ENCODE peak calls at places on chromosomes 7 and 10, in ten cellular contexts. U, A, M, Q, I, H, Y, J, S and Z are unnamed samples.

GRCh38 chr10:85319150-85319549 is 990.8 kb downstream of the CCSER2 start:
- DNase-seq in U (no peak), A (no peak), M (no peak), Q (peak), I (no peak), H (no peak), Y (no peak), J (no peak), S (no peak), Z (no peak)

GRCh38 chr10:75408512-75408881 is 6.9 kb upstream of the ZNF503 start:
- DNase-seq in U (peak), A (no peak), M (no peak), Q (no peak), I (peak), H (no peak), Y (peak), J (no peak), S (no peak), Z (peak)

GRCh38 chr10:75347211-75347610 is 54.4 kb downstream of the ZNF503 start:
- DNase-seq in U (no peak), A (no peak), M (no peak), Q (no peak), I (no peak), H (no peak), Y (no peak), J (no peak), S (no peak), Z (no peak)

GRCh38 chr10:62582804-62583208 is 208.6 kb downstream of the ZNF365 start:
- DNase-seq in U (peak), A (no peak), M (peak), Q (no peak), I (peak), H (no peak), Y (no peak), J (no peak), S (no peak), Z (peak)

GRCh38 chr10:129870926-129871660 is 93.0 kb downstream of the EBF3 start:
- DNase-seq in U (no peak), A (no peak), M (no peak), Q (no peak), I (no peak), H (no peak), Y (no peak), J (peak), S (no peak), Z (no peak)

GRCh38 chr10:84233940-84234339 is 7.4 kb downstream of the LRIT1 start:
- DNase-seq in U (no peak), A (no peak), M (no peak), Q (no peak), I (no peak), H (no peak), Y (no peak), J (no peak), S (no peak), Z (no peak)

GRCh38 chr10:32207544-32207943 is 139.4 kb downstream of the EPC1 start:
- DNase-seq in U (peak), A (peak), M (peak), Q (no peak), I (no peak), H (peak), Y (peak), J (peak), S (peak), Z (no peak)

GRCh38 chr7:95472521-95473160 is 13.1 kb upstream of the ASB4 start:
- DNase-seq in U (no peak), A (no peak), M (no peak), Q (no peak), I (peak), H (no peak), Y (no peak), J (no peak), S (no peak), Z (no peak)

GRCh38 chr7:17774248-17774647 is 166.0 kb downstream of the SNX13 start:
- DNase-seq in U (peak), A (no peak), M (no peak), Q (no peak), I (no peak), H (no peak), Y (no peak), J (no peak), S (no peak), Z (no peak)

GRCh38 chr10:46538723-46539426 is 17.6 kb downstream of the GPRIN2 start:
- DNase-seq in U (no peak), A (no peak), M (no peak), Q (no peak), I (no peak), H (no peak), Y (no peak), J (no peak), S (no peak), Z (no peak)

GRCh38 chr7:13144622-13145021 is 457.2 kb downstream of the ARL4A start:
- DNase-seq in U (peak), A (no peak), M (peak), Q (no peak), I (peak), H (no peak), Y (no peak), J (no peak), S (no peak), Z (no peak)

GRCh38 chr7:72037494-72037893 is 374.6 kb downstream of the CALN1 start:
- DNase-seq in U (no peak), A (no peak), M (no peak), Q (no peak), I (no peak), H (no peak), Y (no peak), J (no peak), S (no peak), Z (no peak)

GRCh38 chr10:1669433-1669832 is 67.9 kb downstream of the ADARB2 start:
- DNase-seq in U (no peak), A (no peak), M (no peak), Q (no peak), I (no peak), H (no peak), Y (no peak), J (no peak), S (no peak), Z (no peak)

GRCh38 chr10:128892005-128892404 is 575.0 kb upstream of the MGMT start:
- DNase-seq in U (no peak), A (no peak), M (no peak), Q (no peak), I (no peak), H (no peak), Y (no peak), J (no peak), S (no peak), Z (no peak)

GRCh38 chr7:63038987-63039386 is 959.7 kb upstream of the ZNF722 start:
- DNase-seq in U (no peak), A (no peak), M (no peak), Q (no peak), I (no peak), H (no peak), Y (no peak), J (no peak), S (no peak), Z (no peak)

GRCh38 chr10:19812976-19813375 is 3.3 kb upstream of the PLXDC2 start:
- DNase-seq in U (no peak), A (no peak), M (no peak), Q (no peak), I (no peak), H (no peak), Y (no peak), J (no peak), S (no peak), Z (no peak)

GRCh38 chr7:148153611-148154010 is 437.0 kb upstream of the C7orf33 start:
- DNase-seq in U (peak), A (no peak), M (peak), Q (no peak), I (peak), H (no peak), Y (no peak), J (no peak), S (no peak), Z (peak)

GRCh38 chr7:90455163-90456030 is 14.0 kb upstream of the PTTG1IP2 start:
- DNase-seq in U (peak), A (no peak), M (peak), Q (no peak), I (no peak), H (no peak), Y (peak), J (peak), S (no peak), Z (no peak)

GRCh38 chr7:107035446-107035845 is 9.1 kb upstream of the PRKAR2B start:
- DNase-seq in U (no peak), A (no peak), M (no peak), Q (no peak), I (no peak), H (no peak), Y (no peak), J (no peak), S (no peak), Z (no peak)

GRCh38 chr10:75508814-75509306 is 77.4 kb downstream of the LRMDA start:
- DNase-seq in U (no peak), A (no peak), M (no peak), Q (no peak), I (no peak), H (no peak), Y (no peak), J (no peak), S (no peak), Z (peak)

GRCh38 chr10:79400567-79401004 is 44.8 kb downstream of the ZCCHC24 start:
- DNase-seq in U (no peak), A (no peak), M (no peak), Q (peak), I (peak), H (peak), Y (peak), J (peak), S (peak), Z (no peak)

GRCh38 chr7:127654404-127655392 is 2.7 kb downstream of the SND1 start:
- DNase-seq in U (no peak), A (no peak), M (no peak), Q (no peak), I (no peak), H (no peak), Y (no peak), J (peak), S (no peak), Z (no peak)

GRCh38 chr7:51472017-51472296 is 155.3 kb upstream of the COBL start:
- DNase-seq in U (no peak), A (no peak), M (no peak), Q (no peak), I (no peak), H (no peak), Y (no peak), J (no peak), S (no peak), Z (no peak)

GRCh38 chr7:118195837-118196474 is 12.0 kb downstream of the LSM8 start:
- DNase-seq in U (peak), A (peak), M (peak), Q (peak), I (no peak), H (no peak), Y (peak), J (peak), S (peak), Z (peak)

GRCh38 chr10:93703066-93703465 is 674 bp upstream of the FRA10AC1 start:
- DNase-seq in U (peak), A (no peak), M (no peak), Q (no peak), I (no peak), H (no peak), Y (peak), J (no peak), S (no peak), Z (peak)

GRCh38 chr10:102918817-102919236 is 733 bp downstream of the CNNM2 start:
- DNase-seq in U (no peak), A (peak), M (peak), Q (peak), I (no peak), H (peak), Y (peak), J (peak), S (peak), Z (no peak)

GRCh38 chr7:47504546-47505316 is 77.2 kb downstream of the TNS3 start:
- DNase-seq in U (no peak), A (no peak), M (no peak), Q (no peak), I (no peak), H (no peak), Y (no peak), J (no peak), S (no peak), Z (no peak)

GRCh38 chr7:19239951-19240350 is 94.7 kb upstream of the FERD3L start:
- DNase-seq in U (no peak), A (no peak), M (no peak), Q (no peak), I (no peak), H (no peak), Y (no peak), J (no peak), S (no peak), Z (no peak)

GRCh38 chr7:123355576-123356195 is 155.9 kb upstream of the SLC13A1 start:
- DNase-seq in U (no peak), A (no peak), M (no peak), Q (no peak), I (no peak), H (no peak), Y (no peak), J (no peak), S (no peak), Z (no peak)

GRCh38 chr10:55747244-55747643 is 613.8 kb downstream of the ZWINT start:
- DNase-seq in U (no peak), A (no peak), M (no peak), Q (no peak), I (no peak), H (no peak), Y (no peak), J (no peak), S (no peak), Z (no peak)

GRCh38 chr7:143217806-143218205 is 4.0 kb upstream of the TAS2R40 start:
- DNase-seq in U (no peak), A (no peak), M (no peak), Q (no peak), I (no peak), H (no peak), Y (no peak), J (no peak), S (no peak), Z (no peak)

GRCh38 chr7:87344446-87344845 is 1.0 kb upstream of the CROT start:
- DNase-seq in U (no peak), A (no peak), M (no peak), Q (no peak), I (no peak), H (no peak), Y (no peak), J (no peak), S (no peak), Z (no peak)